ENCODE peak calls at places on chromosomes 12 and 14, in ten cellular contexts. E is LNCaP clone FGC, H is NAMALWA, T is NCI-H774, O is pancreas, F is lower lobe of right lung, K is thoracic aorta, M is NCI-H2029 treated with DMSO at 0.1 percent for 48 hours, L is Right ventricle myocardium inferior, G is Caki2. B is an unnamed sample.

GRCh38 chr14:71166434-71166833 is 259.2 kb downstream of the PCNX1 start:
- DNase-seq in F (no peak), G (peak; percentile 22), H (peak; percentile 14), T (no peak), M (no peak), L (no peak), O (no peak), E (peak; percentile 18), K (no peak), B (peak; percentile 7)

GRCh38 chr12:91406920-91407341 is 224.3 kb upstream of the DCN start:
- DNase-seq in G (peak; percentile 76), E (no peak), T (no peak), L (no peak), K (no peak), F (no peak), M (no peak), O (no peak), H (no peak), B (peak; percentile 47)

GRCh38 chr14:68291820-68292219 is 472.2 kb downstream of the RAD51B start:
- DNase-seq in T (no peak), H (no peak), L (no peak), K (no peak), M (no peak), E (no peak), F (no peak), O (no peak), G (no peak), B (no peak)

GRCh38 chr14:54166049-54166950 is 209.7 kb upstream of the BMP4 start:
- DNase-seq in F (no peak), K (no peak), E (no peak), O (no peak), H (no peak), M (no peak), G (no peak), T (no peak), L (no peak), B (no peak)

GRCh38 chr12:77925536-77926108 is 94.9 kb downstream of the NAV3 start:
- DNase-seq in F (peak; percentile 55), K (peak; percentile 3), M (peak; percentile 79), L (no peak), G (peak; percentile 87), T (peak; percentile 94), O (peak; percentile 75), H (peak; percentile 86), E (peak; percentile 91), B (peak; percentile 75)

GRCh38 chr14:97149775-97150174 is 352.6 kb downstream of the VRK1 start:
- DNase-seq in O (no peak), L (no peak), E (no peak), M (no peak), T (no peak), H (no peak), G (no peak), F (no peak), K (no peak), B (no peak)

GRCh38 chr12:108744021-108744897 is 12.9 kb upstream of the CORO1C start:
- DNase-seq in G (no peak), M (no peak), O (no peak), H (no peak), L (no peak), T (no peak), K (no peak), F (peak; percentile 56), E (no peak), B (no peak)

GRCh38 chr14:76775695-76776305 is 14.5 kb downstream of the VASH1 start:
- DNase-seq in K (no peak), E (no peak), T (no peak), L (no peak), O (peak; percentile 72), G (no peak), M (no peak), H (no peak), F (no peak), B (no peak)

GRCh38 chr12:107318804-107319535 is 225.6 kb upstream of the CRY1 start:
- DNase-seq in T (peak; percentile 21), O (peak; percentile 69), K (no peak), L (peak; percentile 78), M (peak; percentile 26), F (peak; percentile 47), G (peak; percentile 37), E (no peak), H (no peak), B (no peak)

GRCh38 chr12:14638066-14638465 is 58.3 kb downstream of the GUCY2C start:
- DNase-seq in G (no peak), L (no peak), M (no peak), O (no peak), K (no peak), E (no peak), F (no peak), H (no peak), T (no peak), B (no peak)

GRCh38 chr12:27998170-27999110 is 25.9 kb upstream of the PTHLH start:
- DNase-seq in L (no peak), H (no peak), O (no peak), K (no peak), T (peak; percentile 49), M (no peak), G (no peak), F (no peak), E (no peak), B (no peak)

GRCh38 chr12:71661977-71662522 is 1.6 kb downstream of the ZFC3H1 start:
- DNase-seq in G (no peak), H (no peak), F (no peak), E (no peak), K (no peak), L (no peak), T (no peak), O (no peak), M (no peak), B (no peak)

GRCh38 chr12:12449533-12450025 is 92.7 kb downstream of the BORCS5 start:
- DNase-seq in K (peak; percentile 6), L (no peak), O (no peak), F (no peak), G (no peak), E (peak; percentile 95), M (no peak), T (peak; percentile 50), H (no peak), B (no peak)

GRCh38 chr12:49953146-49953545 is 2.6 kb downstream of the AQP2 start:
- DNase-seq in T (no peak), H (no peak), F (peak; percentile 46), K (no peak), G (no peak), M (no peak), E (no peak), L (no peak), O (peak; percentile 25), B (no peak)

GRCh38 chr12:13425766-13426165 is 229.2 kb downstream of the EMP1 start:
- DNase-seq in H (no peak), G (peak; percentile 30), O (no peak), E (no peak), M (no peak), T (no peak), F (no peak), K (no peak), L (no peak), B (no peak)

GRCh38 chr12:6056406-6057211 is 67.9 kb downstream of the VWF start:
- DNase-seq in L (no peak), F (no peak), K (no peak), T (no peak), M (no peak), O (no peak), E (no peak), G (no peak), H (peak; percentile 43), B (no peak)

GRCh38 chr14:23078692-23079116 is 16.2 kb downstream of the ACIN1 start:
- DNase-seq in M (no peak), G (peak; percentile 77), F (peak; percentile 64), K (peak; percentile 47), H (no peak), E (no peak), L (no peak), O (no peak), T (no peak), B (peak; percentile 70)

GRCh38 chr12:108282676-108283075 is 56.4 kb downstream of the CMKLR1 start:
- DNase-seq in T (no peak), H (no peak), M (no peak), G (no peak), O (no peak), E (no peak), K (no peak), F (no peak), L (no peak), B (peak; percentile 10)

GRCh38 chr12:124633269-124633953 is 66.0 kb upstream of the NCOR2 start:
- DNase-seq in E (no peak), T (no peak), O (no peak), K (no peak), M (no peak), G (peak; percentile 53), H (no peak), L (peak; percentile 13), F (no peak), B (no peak)

GRCh38 chr12:12331244-12331771 is 18.7 kb downstream of the MANSC1 start:
- DNase-seq in H (no peak), O (no peak), K (no peak), F (no peak), E (no peak), L (no peak), G (no peak), M (no peak), T (no peak), B (no peak)

GRCh38 chr14:99546230-99546879 is 57.7 kb downstream of the CCDC85C start:
- DNase-seq in K (no peak), E (no peak), G (no peak), T (no peak), M (no peak), H (no peak), O (peak; percentile 51), L (no peak), F (no peak), B (no peak)

GRCh38 chr12:62215506-62215905 is 44.7 kb upstream of the USP15 start:
- DNase-seq in O (no peak), L (no peak), H (no peak), F (no peak), M (no peak), E (peak; percentile 82), K (no peak), T (no peak), G (no peak), B (no peak)

GRCh38 chr14:47186491-47186890 is 488.9 kb downstream of the MDGA2 start:
- DNase-seq in M (no peak), L (no peak), F (no peak), H (no peak), T (no peak), O (no peak), G (no peak), K (no peak), E (no peak), B (no peak)

GRCh38 chr12:83322816-83323215 is 636.1 kb downstream of the TMTC2 start:
- DNase-seq in G (no peak), L (no peak), O (no peak), F (no peak), E (no peak), T (no peak), M (no peak), K (no peak), H (no peak), B (no peak)

GRCh38 chr12:69497308-69498026 is 27.3 kb downstream of the FRS2 start:
- DNase-seq in M (no peak), L (no peak), G (no peak), O (no peak), H (peak; percentile 40), E (no peak), T (no peak), F (no peak), K (no peak), B (no peak)

GRCh38 chr12:123250471-123251383 is 17.5 kb downstream of the MTRFR start:
- DNase-seq in M (peak; percentile 80), F (peak; percentile 83), L (no peak), K (no peak), T (peak; percentile 33), O (no peak), H (no peak), G (peak; percentile 97), E (peak; percentile 86), B (no peak)

GRCh38 chr12:107492393-107493134 is 193.0 kb upstream of the PWP1 start:
- DNase-seq in G (peak; percentile 50), L (no peak), K (no peak), M (peak; percentile 12), F (no peak), E (no peak), O (no peak), H (peak; percentile 35), T (no peak), B (no peak)

GRCh38 chr14:87368751-87369150 is 624.2 kb downstream of the GALC start:
- DNase-seq in O (no peak), T (no peak), K (no peak), E (no peak), H (no peak), G (no peak), L (no peak), M (no peak), F (no peak), B (no peak)

B was measured in pulmonary artery endothelial cell.